ENCODE peak calls at places on chromosome 4, in seven cellular contexts. X is A673; R is HEK293T; A is NCI-H2081; M is naive thymus-derived CD4-positive, alpha-beta T cell; H is right lobe of liver; I is AG09309. L is an unnamed sample.

GRCh38 chr4:86670739-86671138 is 76.6 kb downstream of the PTPN13 start:
- DNase-seq in H (no peak), X (no peak), M (no peak), I (peak), A (no peak), R (no peak), L (no peak)

GRCh38 chr4:112747035-112747434 is 110.1 kb downstream of the LARP7 start:
- DNase-seq in X (peak), I (no peak), A (no peak), H (no peak), R (no peak), M (no peak), L (no peak)

GRCh38 chr4:157076578-157076947 is 613 bp downstream of the GLRB start:
- DNase-seq in A (no peak), H (no peak), I (no peak), R (peak), M (no peak), X (peak), L (no peak)

GRCh38 chr4:104641427-104641826 is 146.7 kb upstream of the CXXC4 start:
- DNase-seq in M (no peak), X (no peak), A (no peak), I (no peak), R (no peak), H (no peak), L (no peak)

GRCh38 chr4:122584517-122584916 is 36.3 kb downstream of the IL21 start:
- DNase-seq in H (no peak), I (peak), R (no peak), X (no peak), A (no peak), M (peak), L (no peak)

GRCh38 chr4:151415978-151416377 is 7.0 kb downstream of the FHIP1A start:
- DNase-seq in X (no peak), R (no peak), A (no peak), H (no peak), I (peak), M (no peak), L (no peak)

GRCh38 chr4:37644962-37645361 is 41.2 kb downstream of the RELL1 start:
- DNase-seq in I (no peak), R (no peak), A (no peak), M (no peak), H (no peak), X (no peak), L (no peak)

GRCh38 chr4:55742655-55743191 is 76.9 kb upstream of the EXOC1L start:
- DNase-seq in R (no peak), I (no peak), M (no peak), A (no peak), H (no peak), X (no peak), L (no peak)

GRCh38 chr4:153207027-153207426 is 2.8 kb downstream of the TRIM2 start:
- DNase-seq in H (no peak), A (no peak), R (no peak), I (no peak), M (no peak), X (no peak), L (no peak)

GRCh38 chr4:98938386-98938785 is 9.5 kb upstream of the EIF4E start:
- DNase-seq in H (no peak), R (no peak), A (no peak), I (no peak), M (no peak), X (no peak), L (no peak)

GRCh38 chr4:113141901-113142346 is 92.5 kb downstream of the ANK2 start:
- DNase-seq in I (peak), R (no peak), A (peak), X (no peak), M (no peak), H (no peak), L (no peak)

GRCh38 chr4:165628572-165628971 is 244.5 kb upstream of the TLL1 start:
- DNase-seq in H (no peak), X (peak), R (no peak), M (no peak), A (no peak), I (no peak), L (no peak)

GRCh38 chr4:106266201-106266600 is 49.8 kb downstream of the TBCK start:
- DNase-seq in H (no peak), I (peak), A (no peak), R (peak), M (peak), X (peak), L (no peak)

GRCh38 chr4:103400405-103400804 is 202.3 kb upstream of the CENPE start:
- DNase-seq in X (no peak), A (no peak), R (no peak), H (no peak), M (no peak), I (no peak), L (no peak)

GRCh38 chr4:81173213-81173612 is 41.8 kb downstream of the PRKG2 start:
- DNase-seq in R (no peak), X (no peak), H (no peak), M (no peak), I (no peak), A (no peak), L (no peak)

GRCh38 chr4:120052840-120053239 is 13.8 kb downstream of the MAD2L1 start:
- DNase-seq in M (no peak), X (peak), R (no peak), I (peak), H (no peak), A (peak), L (no peak)

GRCh38 chr4:126242679-126243390 is 928.1 kb downstream of the FAT4 start:
- DNase-seq in H (no peak), A (no peak), X (peak), I (no peak), M (no peak), R (no peak), L (no peak)

GRCh38 chr4:110902500-110902899 is 279.6 kb upstream of the PITX2 start:
- DNase-seq in M (no peak), A (no peak), H (no peak), I (no peak), R (no peak), X (no peak), L (no peak)

GRCh38 chr4:1759170-1759817 is 33.8 kb upstream of the FGFR3 start:
- DNase-seq in X (no peak), H (no peak), A (no peak), M (no peak), I (no peak), R (no peak), L (no peak)

GRCh38 chr4:100026066-100026465 is 76.0 kb upstream of the H2AZ1 start:
- DNase-seq in M (no peak), A (no peak), I (no peak), H (no peak), R (no peak), X (no peak), L (peak)

GRCh38 chr4:32689520-32689919 is 1969.4 kb downstream of the PCDH7 start:
- DNase-seq in M (no peak), R (no peak), X (no peak), A (no peak), H (no peak), I (no peak), L (no peak)

GRCh38 chr4:120869511-120870278 is 52.8 kb downstream of the PRDM5 start:
- DNase-seq in M (no peak), X (no peak), H (no peak), R (no peak), A (no peak), I (no peak), L (no peak)

GRCh38 chr4:154348657-154349056 is 142.9 kb downstream of the DCHS2 start:
- DNase-seq in A (no peak), X (no peak), I (no peak), R (no peak), M (no peak), H (no peak), L (no peak)

GRCh38 chr4:113684534-113685091 is 76.9 kb downstream of the CAMK2D start:
- DNase-seq in X (peak), H (peak), A (no peak), R (peak), M (no peak), I (peak), L (peak)

GRCh38 chr4:1008840-1009646 is 2.4 kb upstream of the FGFRL1 start:
- DNase-seq in I (no peak), R (no peak), M (peak), A (no peak), H (peak), X (no peak), L (peak)

GRCh38 chr4:86977621-86978184 is 42.9 kb downstream of the AFF1 start:
- DNase-seq in I (no peak), H (no peak), R (no peak), M (no peak), X (peak), A (no peak), L (peak)

GRCh38 chr4:39255916-39256315 is 73.6 kb downstream of the WDR19 start:
- DNase-seq in H (no peak), A (no peak), M (no peak), X (peak), I (no peak), R (no peak), L (no peak)